ENCODE peak calls at places on chromosomes 1 and 21, in four cellular contexts. U, J, B and V are unnamed samples.
A peak's percentile ranks its signal among the peaks of the same experiment; 100 is the strongest.

GRCh38 chr21:44710756-44711326 is 531 bp downstream of the TSPEAR start:
- DNase-seq in U (no peak), J (no peak), B (no peak), V (no peak)

GRCh38 chr1:220124542-220124941 is 30.6 kb downstream of the IARS2 start:
- DNase-seq in U (peak; percentile 41), J (no peak), B (no peak), V (peak; percentile 51)

GRCh38 chr1:16442273-16442672 is 1.7 kb downstream of the NECAP2 start:
- DNase-seq in U (no peak), J (no peak), B (no peak), V (no peak)

GRCh38 chr1:104720701-104721100 is 971.0 kb downstream of the AMY1C start:
- DNase-seq in U (no peak), J (no peak), B (no peak), V (no peak)

GRCh38 chr1:221856188-221857093 is 114.6 kb upstream of the DUSP10 start:
- DNase-seq in U (peak; percentile 75), J (no peak), B (no peak), V (no peak)

GRCh38 chr1:231853588-231854207 is 227.1 kb downstream of the DISC1 start:
- DNase-seq in U (no peak), J (no peak), B (no peak), V (no peak)

GRCh38 chr1:64084451-64084850 is 119.0 kb upstream of the UBE2U start:
- DNase-seq in U (no peak), J (no peak), B (no peak), V (no peak)

GRCh38 chr1:155009221-155009711 is 6.7 kb downstream of the ZBTB7B start:
- DNase-seq in U (no peak), J (no peak), B (no peak), V (no peak)

GRCh38 chr1:115810609-115811008 is 30.3 kb downstream of the NHLH2 start:
- DNase-seq in U (no peak), J (no peak), B (no peak), V (no peak)

GRCh38 chr1:223771814-223772770 is 59.8 kb downstream of the CAPN2 start:
- DNase-seq in U (peak; percentile 94), J (peak; percentile 77), B (peak; percentile 75), V (peak; percentile 50)

GRCh38 chr1:99548924-99549605 is 96.8 kb upstream of the PALMD start:
- DNase-seq in U (peak; percentile 69), J (peak; percentile 92), B (no peak), V (no peak)

GRCh38 chr1:44832068-44832700 is 10.9 kb downstream of the PTCH2 start:
- DNase-seq in U (no peak), J (no peak), B (no peak), V (no peak)

GRCh38 chr1:116586741-116587143 is 15.9 kb upstream of the CD58 start:
- DNase-seq in U (no peak), J (no peak), B (no peak), V (no peak)

GRCh38 chr1:217078959-217079358 is 355.7 kb upstream of the ESRRG start:
- DNase-seq in U (no peak), J (no peak), B (no peak), V (no peak)

GRCh38 chr1:24704411-24705259 is 40.6 kb upstream of the CLIC4 start:
- DNase-seq in U (peak; percentile 99), J (no peak), B (peak; percentile 68), V (no peak)

GRCh38 chr1:15756143-15757015 is 2.2 kb upstream of the FBLIM1 start:
- DNase-seq in U (no peak), J (no peak), B (no peak), V (no peak)

GRCh38 chr1:46218443-46218842 is 15.3 kb downstream of the LURAP1 start:
- DNase-seq in U (no peak), J (no peak), B (no peak), V (no peak)

GRCh38 chr1:111904478-111905218 is 84.8 kb downstream of the KCND3 start:
- DNase-seq in U (peak; percentile 3), J (peak; percentile 59), B (no peak), V (no peak)

GRCh38 chr1:9700340-9700739 is 48.8 kb downstream of the PIK3CD start:
- DNase-seq in U (peak; percentile 93), J (no peak), B (peak; percentile 64), V (no peak)

GRCh38 chr21:32322103-32322502 is 23.4 kb downstream of the MRAP start:
- DNase-seq in U (no peak), J (no peak), B (peak; percentile 12), V (no peak)

GRCh38 chr1:106568161-106568560 is 488.3 kb upstream of the PRMT6 start:
- DNase-seq in U (no peak), J (no peak), B (no peak), V (no peak)

GRCh38 chr1:181099152-181100014 is 10.9 kb downstream of the IER5 start:
- DNase-seq in U (peak; percentile 81), J (no peak), B (no peak), V (no peak)

GRCh38 chr21:42635848-42636534 is 17.4 kb upstream of the PDE9A start:
- DNase-seq in U (no peak), J (no peak), B (no peak), V (no peak)

GRCh38 chr1:81811757-81812371 is 11.1 kb downstream of the ADGRL2 start:
- DNase-seq in U (peak; percentile 6), J (no peak), B (peak; percentile 28), V (no peak)

GRCh38 chr1:115677172-115677542 is 35.4 kb downstream of the VANGL1 start:
- DNase-seq in U (peak; percentile 76), J (peak; percentile 30), B (no peak), V (no peak)

GRCh38 chr1:150484861-150485260 is 2.4 kb upstream of the TARS2 start:
- DNase-seq in U (peak; percentile 40), J (no peak), B (peak; percentile 53), V (no peak)

GRCh38 chr1:154716012-154716411 is 108.0 kb upstream of the ADAR start:
- DNase-seq in U (no peak), J (no peak), B (no peak), V (no peak)

DNA sequence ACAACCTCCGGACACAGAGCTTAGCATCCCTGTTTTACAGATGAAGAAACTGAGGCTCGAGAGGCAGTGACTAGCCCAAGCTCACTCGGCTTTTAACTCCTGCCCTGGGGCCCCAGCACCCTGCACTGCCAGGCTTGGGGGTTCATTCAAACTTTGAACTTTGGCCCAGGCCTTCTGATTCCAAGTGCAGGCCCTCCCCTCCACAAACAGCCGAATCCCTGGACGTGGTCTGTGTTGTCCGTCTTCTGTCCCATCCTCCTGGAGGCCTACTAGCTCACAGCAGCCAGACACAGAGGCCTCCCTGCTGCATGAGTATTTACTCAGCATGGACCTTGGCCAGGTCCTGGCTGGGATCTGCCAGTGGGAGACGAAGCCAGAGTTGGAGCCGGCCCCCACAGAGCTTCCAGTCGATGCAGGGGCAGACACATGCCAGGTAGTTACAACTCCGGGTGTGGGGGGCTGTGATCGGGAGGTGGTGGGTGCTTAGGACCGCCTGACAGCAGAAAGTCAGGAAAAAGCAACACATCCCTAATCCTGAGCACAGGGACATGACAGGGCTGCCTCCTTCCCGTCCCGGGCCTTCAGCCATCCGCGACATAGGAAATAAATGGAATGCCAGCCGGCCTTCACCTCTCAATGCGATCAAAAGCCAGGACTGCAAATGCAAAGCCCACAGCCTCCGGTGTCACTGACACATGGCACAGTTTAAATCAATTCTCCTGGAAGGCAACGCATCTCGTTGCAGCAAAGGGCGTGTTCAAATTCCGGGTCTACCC is 7.4 kb downstream of the IFFO2 start:
- DNase-seq in U (peak; percentile 91), J (peak; percentile 35), B (peak; percentile 56), V (no peak)
- TF ChIP-seq CTCF in U (peak; percentile 11), J (no peak), B (no peak), V (no peak)

DNA sequence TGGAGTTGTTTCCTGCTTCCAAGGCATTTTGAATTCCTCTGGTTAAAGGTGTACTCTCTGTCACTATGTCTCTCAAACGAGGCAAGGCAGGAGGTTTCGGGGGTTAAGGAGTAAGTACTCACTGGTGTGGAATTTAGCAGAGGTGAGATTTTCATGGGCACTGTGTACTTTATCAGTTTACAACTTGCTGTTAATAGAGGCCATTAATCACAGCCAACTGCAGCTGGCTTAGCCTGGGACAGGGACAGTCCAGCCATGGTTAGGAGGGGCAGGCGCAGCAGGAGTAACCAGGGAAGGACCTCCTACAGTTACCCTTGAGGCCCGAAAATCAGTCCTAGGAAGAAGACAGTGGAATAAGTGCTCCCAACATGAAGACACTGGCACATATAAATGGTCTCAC is 18.1 kb upstream of the TMEM9 start:
- DNase-seq in U (no peak), J (peak; percentile 43), B (no peak), V (no peak)
- H3K4me3 ChIP-seq in U (no peak overlapping the region), J (no peak overlapping the region), B (no peak overlapping the region), V (no peak overlapping the region)

GRCh38 chr1:13749543-13750307 is 49.7 kb downstream of the PRDM2 start:
- DNase-seq in U (peak; percentile 55), J (peak; percentile 68), B (peak; percentile 33), V (no peak)

GRCh38 chr1:13751458-13751871 is 51.5 kb downstream of the PRDM2 start:
- DNase-seq in U (no peak), J (no peak), B (no peak), V (no peak)

GRCh38 chr1:13751985-13752384 is 52.0 kb downstream of the PRDM2 start:
- DNase-seq in U (no peak), J (no peak), B (no peak), V (no peak)

GRCh38 chr1:13746342-13746741 is 46.4 kb downstream of the PRDM2 start:
- DNase-seq in U (no peak), J (no peak), B (no peak), V (no peak)

DNA sequence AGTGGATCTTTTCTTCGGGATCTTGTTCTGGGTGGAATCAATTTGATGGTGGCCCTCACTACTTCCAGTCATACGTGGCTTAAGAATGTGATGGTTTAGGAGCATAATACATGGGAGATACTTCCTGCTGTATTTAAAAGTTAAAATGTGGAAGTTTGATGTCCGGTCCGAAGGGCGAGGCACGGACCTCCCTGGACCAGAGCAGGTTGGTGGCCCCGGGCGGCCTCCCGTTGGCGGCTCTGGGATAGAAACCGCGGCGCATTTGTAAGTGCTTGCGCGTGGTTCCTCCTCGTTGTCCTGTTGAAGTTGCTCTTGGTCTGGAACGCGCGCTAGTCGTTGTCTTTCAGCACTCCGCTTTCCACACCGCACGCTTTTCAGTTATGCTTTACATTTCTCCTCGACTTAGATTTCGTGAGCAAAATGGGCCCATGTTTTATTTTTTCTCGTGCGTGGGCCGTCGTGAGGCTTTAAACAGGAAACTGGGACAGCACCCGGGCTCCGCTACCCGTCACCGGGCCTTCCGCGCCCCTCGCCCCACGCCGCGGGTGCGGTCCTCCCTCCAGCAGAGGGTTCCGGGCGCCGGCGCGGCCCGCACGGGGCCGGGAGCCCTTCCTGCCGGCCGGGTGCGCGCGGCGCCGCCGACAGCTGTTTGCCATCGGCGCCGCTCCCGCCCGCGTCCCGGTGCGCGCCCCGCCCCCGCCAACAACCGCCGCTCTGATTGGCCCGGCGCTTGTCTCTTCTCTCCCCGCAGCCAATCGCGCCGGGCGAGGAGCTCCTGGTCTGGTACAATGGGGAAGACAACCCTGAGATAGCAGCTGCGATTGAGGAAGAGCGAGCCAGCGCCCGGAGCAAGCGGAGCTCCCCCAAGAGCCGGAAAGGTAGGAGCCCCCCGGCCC is 48.9 kb downstream of the PRDM2 start:
- DNase-seq in U (peak; percentile 95), J (peak; percentile 98), B (peak; percentile 92), V (peak; percentile 64)
- TF ChIP-seq CTCF in U (no peak), J (peak; percentile 10), B (peak; percentile 24), V (no peak)

GRCh38 chr1:183186820-183187219 is 756 bp downstream of the LAMC2 start:
- DNase-seq in U (no peak), J (no peak), B (no peak), V (no peak)

GRCh38 chr1:183180213-183180612 is 5.9 kb upstream of the LAMC2 start:
- DNase-seq in U (peak; percentile 91), J (peak; percentile 19), B (peak; percentile 87), V (peak; percentile 61)

GRCh38 chr1:183191833-183192232 is 5.8 kb downstream of the LAMC2 start:
- DNase-seq in U (peak; percentile 93), J (no peak), B (peak; percentile 31), V (peak; percentile 71)

GRCh38 chr1:183180634-183181056 is 5.4 kb upstream of the LAMC2 start:
- DNase-seq in U (peak; percentile 84), J (peak; percentile 12), B (peak; percentile 95), V (peak; percentile 65)

GRCh38 chr1:183185941-183186490 is at the start of gene LAMC2:
- DNase-seq in U (peak; percentile 78), J (peak; percentile 62), B (peak; percentile 73), V (no peak)
- H3K4me3 ChIP-seq in U (peak within 1 kb of the TSS; percentile 32), J (peak within 1 kb of the TSS; percentile 34), B (peak within 1 kb of the TSS; percentile 46), V (peak within 1 kb of the TSS; percentile 36)